ENCODE peak calls at places on chromosome 22, in five cellular contexts. M, O, W, X and T are unnamed samples.

GRCh38 chr22:23557036-23557435 is 23.1 kb downstream of the IGLL1 start:
- DNase-seq in X (no peak), M (no peak), W (no peak), O (no peak), T (no peak)

GRCh38 chr22:36946436-36947158 is 33.2 kb downstream of the CSF2RB start:
- DNase-seq in X (peak), M (no peak), O (no peak), W (no peak), T (no peak)

GRCh38 chr22:44286673-44287072 is 26.1 kb downstream of the SHISAL1 start:
- DNase-seq in O (no peak), M (no peak), X (no peak), W (no peak), T (no peak)

GRCh38 chr22:50398698-50399648 is 55.8 kb downstream of the PPP6R2 start:
- DNase-seq in W (no peak), M (no peak), X (no peak), O (no peak), T (no peak)

GRCh38 chr22:46661221-46661851 is 41.1 kb downstream of the GRAMD4 start:
- DNase-seq in W (no peak), M (peak), O (no peak), X (peak), T (peak)

GRCh38 chr22:42013385-42013784 is 14.8 kb downstream of the WBP2NL start:
- DNase-seq in O (no peak), M (no peak), W (no peak), X (no peak), T (no peak)

GRCh38 chr22:43643362-43643761 is 168.7 kb downstream of the EFCAB6 start:
- DNase-seq in O (no peak), W (peak), X (no peak), M (no peak), T (no peak)

GRCh38 chr22:28922540-28923244 is 39.3 kb downstream of the ZNRF3 start:
- DNase-seq in O (no peak), M (no peak), W (no peak), X (no peak), T (no peak)

GRCh38 chr22:47091921-47092700 is 329.7 kb downstream of the TBC1D22A start:
- DNase-seq in M (no peak), O (no peak), W (no peak), X (no peak), T (no peak)

GRCh38 chr22:45657701-45658100 is 13.9 kb upstream of the ATXN10 start:
- DNase-seq in X (no peak), M (no peak), W (no peak), O (no peak), T (no peak)

GRCh38 chr22:37204045-37204655 is 8.1 kb downstream of the SSTR3 start:
- DNase-seq in O (no peak), M (no peak), X (no peak), W (no peak), T (no peak)

GRCh38 chr22:11629661-11630385 is 3898.2 kb upstream of the OR11H1 start:
- DNase-seq in M (no peak), X (no peak), W (no peak), O (no peak), T (no peak)

GRCh38 chr22:45805413-45805812 is 133.8 kb downstream of the ATXN10 start:
- DNase-seq in W (no peak), O (no peak), M (no peak), X (peak), T (peak)

GRCh38 chr22:39422101-39422500 is 22.5 kb downstream of the TAB1 start:
- DNase-seq in O (no peak), W (no peak), M (no peak), X (no peak), T (no peak)

GRCh38 chr22:41664490-41664889 is 24.2 kb downstream of the SNU13 start:
- DNase-seq in X (peak), O (no peak), M (no peak), W (no peak), T (no peak)